ENCODE peak calls at places on chromosomes 2 and 18, in ten cellular contexts. S is IMR-90, T is neural crest cell, N is AG10803, D is GM03348, K is right lobe of liver, Z is pons, Y is breast epithelium, L is AG20443, B is hypothalamus. E is an unnamed sample.

GRCh38 chr18:9824474-9824832 is 61.3 kb upstream of the TXNDC2 start:
- DNase-seq in Z (no peak), T (no peak), D (peak; percentile 49), K (no peak), L (peak; percentile 37), Y (no peak), B (no peak), S (peak; percentile 75), N (peak; percentile 95), E (no peak)

GRCh38 chr2:8729939-8730338 is 48.1 kb downstream of the ID2 start:
- DNase-seq in K (no peak), D (no peak), N (no peak), L (no peak), S (no peak), B (no peak), T (no peak), Z (no peak), Y (no peak), E (no peak)

GRCh38 chr2:121377676-121378075 is 92.7 kb upstream of the TFCP2L1 start:
- DNase-seq in S (no peak), Z (peak; percentile 92), B (peak; percentile 43), N (peak; percentile 38), K (no peak), D (peak; percentile 26), L (peak; percentile 40), T (no peak), Y (no peak), E (no peak)

GRCh38 chr2:240356700-240357640 is 78.5 kb upstream of the GPC1 start:
- DNase-seq in D (no peak), Z (no peak), T (no peak), B (no peak), L (no peak), N (no peak), S (no peak), Y (no peak), K (peak; percentile 53), E (no peak)

GRCh38 chr18:48391863-48392262 is 17.3 kb downstream of the ZBTB7C start:
- DNase-seq in T (no peak), Y (no peak), K (no peak), N (no peak), B (no peak), Z (peak; percentile 34), S (no peak), L (peak; percentile 18), D (no peak), E (no peak)

GRCh38 chr2:38260469-38260868 is 116.6 kb downstream of the ATL2 start:
- DNase-seq in L (no peak), D (peak; percentile 19), K (no peak), N (no peak), Z (no peak), S (no peak), Y (no peak), T (no peak), B (no peak), E (no peak)

GRCh38 chr2:25322313-25322712 is 19.4 kb downstream of the DNMT3A start:
- DNase-seq in D (no peak), L (no peak), S (no peak), N (no peak), T (no peak), K (no peak), Y (no peak), Z (no peak), B (peak; percentile 11), E (no peak)

GRCh38 chr2:3302751-3303582 is 74.7 kb downstream of the EIPR1 start:
- DNase-seq in D (no peak), S (no peak), N (no peak), B (no peak), L (no peak), T (peak; percentile 26), K (peak; percentile 81), Z (no peak), Y (no peak), E (no peak)

GRCh38 chr2:219912530-219912929 is 285.1 kb downstream of the SLC4A3 start:
- DNase-seq in Y (no peak), D (peak; percentile 77), N (peak; percentile 62), T (no peak), B (peak; percentile 11), S (peak; percentile 62), L (peak; percentile 87), Z (no peak), K (no peak), E (no peak)

GRCh38 chr2:128249555-128249954 is 69.1 kb downstream of the HS6ST1 start:
- DNase-seq in T (no peak), K (no peak), N (no peak), S (no peak), B (no peak), Y (no peak), D (no peak), L (no peak), Z (no peak), E (no peak)

GRCh38 chr2:119431155-119431975 is at the start of gene TMEM37:
- DNase-seq in Z (peak; percentile 8), D (peak; percentile 77), K (peak; percentile 89), N (peak; percentile 38), B (peak; percentile 3), Y (no peak), T (peak; percentile 58), S (peak; percentile 15), L (peak; percentile 91), E (no peak)

GRCh38 chr2:146532748-146533147 is 1312.1 kb upstream of the ACVR2A start:
- DNase-seq in S (no peak), N (no peak), Z (no peak), D (no peak), K (no peak), T (no peak), Y (no peak), L (no peak), B (no peak), E (no peak)

GRCh38 chr2:228507870-228508269 is 326.4 kb upstream of the SPHKAP start:
- DNase-seq in B (no peak), K (no peak), Y (no peak), D (no peak), T (no peak), N (peak; percentile 10), L (peak; percentile 9), Z (no peak), S (no peak), E (no peak)

GRCh38 chr2:148508878-148509702 is 135.5 kb upstream of the EPC2 start:
- DNase-seq in Y (peak; percentile 72), B (peak; percentile 74), S (peak; percentile 82), D (peak; percentile 92), K (peak; percentile 89), Z (peak; percentile 85), N (peak; percentile 75), L (peak; percentile 94), T (peak; percentile 83), E (peak; percentile 89)

GRCh38 chr2:162261032-162261945 is 18.0 kb upstream of the FAP start:
- DNase-seq in Z (peak; percentile 13), Y (no peak), S (peak; percentile 80), B (no peak), K (peak; percentile 53), N (peak; percentile 76), T (no peak), L (peak; percentile 61), D (peak; percentile 73), E (peak; percentile 77)

GRCh38 chr2:99488587-99488998 is 1.2 kb downstream of the REV1 start:
- DNase-seq in B (peak; percentile 39), Z (peak; percentile 46), D (peak; percentile 16), K (no peak), S (peak; percentile 39), T (no peak), N (peak; percentile 25), Y (no peak), L (no peak), E (no peak)

GRCh38 chr2:219447242-219448098 is 12.8 kb downstream of the SPEG start:
- DNase-seq in T (no peak), D (no peak), N (no peak), L (no peak), B (no peak), Y (no peak), K (no peak), Z (no peak), S (no peak), E (no peak)

GRCh38 chr2:237474931-237475703 is 11.9 kb upstream of the MLPH start:
- DNase-seq in N (peak; percentile 66), K (peak; percentile 86), Z (peak; percentile 28), L (peak; percentile 94), T (peak; percentile 89), B (peak; percentile 70), S (peak; percentile 77), D (peak; percentile 96), Y (peak; percentile 84), E (peak; percentile 92)

GRCh38 chr18:79393181-79393598 is 2.5 kb upstream of the NFATC1 start:
- DNase-seq in Z (no peak), D (peak; percentile 68), N (peak; percentile 26), K (peak; percentile 50), L (peak; percentile 79), B (no peak), S (no peak), T (no peak), Y (no peak), E (peak; percentile 77)

GRCh38 chr2:241507430-241508239 is 749 bp downstream of the STK25 start:
- DNase-seq in K (no peak), B (peak; percentile 68), Z (no peak), L (peak; percentile 77), T (peak; percentile 49), Y (no peak), D (peak; percentile 82), N (peak; percentile 29), S (peak; percentile 33), E (no peak)

GRCh38 chr2:168165418-168165817 is 82.0 kb downstream of the STK39 start:
- DNase-seq in Z (no peak), B (no peak), S (no peak), K (no peak), Y (no peak), L (peak; percentile 61), T (no peak), N (peak; percentile 59), D (peak; percentile 39), E (no peak)

GRCh38 chr2:239303711-239304532 is 96.9 kb downstream of the HDAC4 start:
- DNase-seq in Z (no peak), B (no peak), S (no peak), K (no peak), L (no peak), T (no peak), N (no peak), Y (no peak), D (no peak), E (peak; percentile 59)

GRCh38 chr2:190407246-190407661 is 901 bp upstream of the MFSD6 start:
- DNase-seq in B (peak; percentile 72), Z (peak; percentile 68), N (no peak), L (no peak), K (no peak), Y (no peak), T (no peak), D (no peak), S (no peak), E (no peak)

GRCh38 chr2:120223034-120223912 is at the start of gene TMEM185B:
- DNase-seq in T (peak; percentile 81), Y (peak; percentile 89), N (peak; percentile 80), S (peak; percentile 76), K (peak; percentile 95), D (peak; percentile 99), B (peak; percentile 93), Z (peak; percentile 76), L (peak; percentile 99), E (peak; percentile 93)

GRCh38 chr18:30409120-30409519 is 633.4 kb downstream of the DSC3 start:
- DNase-seq in B (no peak), Y (no peak), S (no peak), Z (no peak), D (no peak), L (no peak), K (no peak), T (no peak), N (no peak), E (no peak)

GRCh38 chr2:188734688-188735087 is 239.5 kb upstream of the COL3A1 start:
- DNase-seq in L (peak; percentile 4), B (no peak), Z (no peak), Y (no peak), S (peak; percentile 33), D (peak; percentile 1), N (peak; percentile 35), T (peak; percentile 6), K (no peak), E (no peak)

GRCh38 chr18:48321121-48321520 is 88.1 kb downstream of the ZBTB7C start:
- DNase-seq in D (no peak), L (no peak), S (no peak), B (no peak), K (peak; percentile 9), T (no peak), Z (no peak), N (no peak), Y (no peak), E (no peak)

E was measured in suprapubic skin.